ENCODE peak calls at places on chromosomes 13 and 19, in five cellular contexts. B is left cardiac atrium; L is esophagus squamous epithelium; Z is activated CD4-positive, CD25-positive, alpha-beta regulatory T cell treated with anti-CD3 and anti-CD28 coated beads, Interleukin-2, amount 50 U/mL, for 72 hours; F is NCI-H748 treated with DMSO at 0.1 percent for 48 hours. S is an unnamed sample.

GRCh38 chr19:48632692-48633147 is 4.5 kb downstream of the DBP start:
- DNase-seq in Z (no peak), F (no peak), B (peak), L (no peak), S (no peak)

GRCh38 chr13:113020323-113021080 is 51.5 kb downstream of the MCF2L start:
- DNase-seq in F (no peak), L (no peak), Z (no peak), B (no peak), S (no peak)

GRCh38 chr19:42207767-42208259 is 9.7 kb downstream of the DEDD2 start:
- DNase-seq in B (no peak), L (no peak), F (no peak), Z (no peak), S (no peak)

GRCh38 chr19:11722414-11722813 is 16.3 kb downstream of the ZNF823 start:
- DNase-seq in F (no peak), Z (no peak), L (no peak), B (no peak), S (no peak)

GRCh38 chr19:34350161-34350561 is 14.8 kb upstream of the GPI start:
- DNase-seq in F (no peak), B (no peak), L (no peak), Z (peak), S (peak)

GRCh38 chr13:112916296-112916695 is 52.7 kb upstream of the MCF2L start:
- DNase-seq in F (no peak), Z (no peak), L (no peak), B (no peak), S (no peak)

GRCh38 chr13:41905600-41906254 is 55.2 kb downstream of the VWA8 start:
- DNase-seq in Z (no peak), F (peak), B (no peak), L (no peak), S (no peak)

GRCh38 chr19:17352608-17353280 is 15.4 kb downstream of the GTPBP3 start:
- DNase-seq in F (no peak), Z (no peak), L (no peak), B (peak), S (no peak)

GRCh38 chr19:55257461-55258411 is 1.1 kb downstream of the PPP6R1 start:
- DNase-seq in L (no peak), B (no peak), Z (no peak), F (no peak), S (peak)

GRCh38 chr13:110323172-110323851 is 16.2 kb downstream of the COL4A2 start:
- DNase-seq in Z (no peak), L (no peak), B (no peak), F (no peak), S (no peak)

GRCh38 chr19:18848860-18849661 is 17.3 kb downstream of the UPF1 start:
- DNase-seq in F (no peak), B (peak), L (no peak), Z (no peak), S (no peak)

GRCh38 chr19:8429044-8429443 is 15.7 kb upstream of the HNRNPM start:
- DNase-seq in F (no peak), Z (no peak), B (no peak), L (no peak), S (no peak)

GRCh38 chr19:17021328-17021727 is 5.3 kb downstream of the CPAMD8 start:
- DNase-seq in Z (no peak), B (no peak), L (no peak), F (no peak), S (no peak)

GRCh38 chr13:114074671-114075315 is 57.6 kb downstream of the RASA3 start:
- DNase-seq in F (no peak), B (no peak), L (no peak), Z (peak), S (no peak)

GRCh38 chr19:19661675-19662251 is 1.7 kb downstream of the ATP13A1 start:
- DNase-seq in Z (no peak), L (no peak), F (no peak), B (no peak), S (no peak)

S was measured in activated naive CD8-positive, alpha-beta T cell treated with anti-CD3 and anti-CD28 coated beads, Interleukin-2, amount 10 ng/mL, durations not matched to agents 7 days and 5 days.